ENCODE peak calls at places on chromosome 1, in five cellular contexts. One of them, this sample, is unnamed.

GRCh38 chr1:115275216-115275615 is 62.8 kb downstream of the NGF start:
- DNase-seq in Caki2: no peak
- DNase-seq in hypothalamus: no peak
- DNase-seq in cardiac fibroblast: peak; percentile 48
- DNase-seq in stimulated activated CD4-positive, alpha-beta T cell treated with anti-CD3 and anti-CD28 coated beads, Interleukin-15, amount 100 ng/mL, for 1 hour: no peak
- DNase-seq in this sample: no peak

GRCh38 chr1:228139406-228139930 is 611 bp upstream of the GUK1 start:
- DNase-seq in Caki2: no peak
- DNase-seq in hypothalamus: no peak
- DNase-seq in cardiac fibroblast: no peak
- DNase-seq in stimulated activated CD4-positive, alpha-beta T cell treated with anti-CD3 and anti-CD28 coated beads, Interleukin-15, amount 100 ng/mL, for 1 hour: no peak
- DNase-seq in this sample: no peak

GRCh38 chr1:53656062-53656915 is 82.7 kb downstream of the GLIS1 start:
- DNase-seq in Caki2: no peak
- DNase-seq in hypothalamus: no peak
- DNase-seq in cardiac fibroblast: peak; percentile 77
- DNase-seq in stimulated activated CD4-positive, alpha-beta T cell treated with anti-CD3 and anti-CD28 coated beads, Interleukin-15, amount 100 ng/mL, for 1 hour: no peak
- DNase-seq in this sample: no peak

GRCh38 chr1:111510003-111510380 is 6.6 kb upstream of the ADORA3 start:
- DNase-seq in Caki2: no peak
- DNase-seq in hypothalamus: no peak
- DNase-seq in cardiac fibroblast: no peak
- DNase-seq in stimulated activated CD4-positive, alpha-beta T cell treated with anti-CD3 and anti-CD28 coated beads, Interleukin-15, amount 100 ng/mL, for 1 hour: no peak
- DNase-seq in this sample: no peak

GRCh38 chr1:7420098-7420445 is 351.0 kb upstream of the VAMP3 start:
- DNase-seq in Caki2: no peak
- DNase-seq in hypothalamus: no peak
- DNase-seq in cardiac fibroblast: no peak
- DNase-seq in stimulated activated CD4-positive, alpha-beta T cell treated with anti-CD3 and anti-CD28 coated beads, Interleukin-15, amount 100 ng/mL, for 1 hour: no peak
- DNase-seq in this sample: no peak

GRCh38 chr1:177620636-177621190 is 349.1 kb downstream of the SEC16B start:
- DNase-seq in Caki2: no peak
- DNase-seq in hypothalamus: no peak
- DNase-seq in cardiac fibroblast: peak; percentile 33
- DNase-seq in stimulated activated CD4-positive, alpha-beta T cell treated with anti-CD3 and anti-CD28 coated beads, Interleukin-15, amount 100 ng/mL, for 1 hour: no peak
- DNase-seq in this sample: no peak

GRCh38 chr1:234980657-234981396 is 147.8 kb downstream of the TOMM20 start:
- DNase-seq in Caki2: peak; percentile 92
- DNase-seq in hypothalamus: no peak
- DNase-seq in cardiac fibroblast: peak; percentile 99
- DNase-seq in stimulated activated CD4-positive, alpha-beta T cell treated with anti-CD3 and anti-CD28 coated beads, Interleukin-15, amount 100 ng/mL, for 1 hour: peak; percentile 50
- DNase-seq in this sample: peak; percentile 92

GRCh38 chr1:157092831-157093230 is 6.8 kb downstream of the ETV3L start:
- DNase-seq in Caki2: no peak
- DNase-seq in hypothalamus: peak; percentile 8
- DNase-seq in cardiac fibroblast: peak; percentile 22
- DNase-seq in stimulated activated CD4-positive, alpha-beta T cell treated with anti-CD3 and anti-CD28 coated beads, Interleukin-15, amount 100 ng/mL, for 1 hour: no peak
- DNase-seq in this sample: no peak

GRCh38 chr1:229889031-229889517 is 178.0 kb upstream of the GALNT2 start:
- DNase-seq in Caki2: no peak
- DNase-seq in hypothalamus: no peak
- DNase-seq in cardiac fibroblast: no peak
- DNase-seq in stimulated activated CD4-positive, alpha-beta T cell treated with anti-CD3 and anti-CD28 coated beads, Interleukin-15, amount 100 ng/mL, for 1 hour: no peak
- DNase-seq in this sample: no peak

This sample was measured in T-helper 2 cell treated with Interferon-gamma antibody and Interleukin-4, amounts not matched to agents 5 μg/mL and 100 μg/mL, for 36 hours.